ENCODE peak calls at places on chromosomes 1 and 21, in nine cellular contexts. X, J, V, H, U, R, N, Y and I are unnamed samples.

GRCh38 chr21:41711416-41712023 is 55.3 kb downstream of the RIPK4 start:
- DNase-seq in X (no peak), J (no peak), V (no peak), H (no peak), U (peak; percentile 61), R (no peak), N (no peak), Y (no peak), I (no peak)

GRCh38 chr1:184393924-184394323 is 7.1 kb downstream of the C1orf21 start:
- DNase-seq in X (no peak), J (no peak), V (no peak), H (no peak), U (no peak), R (no peak), N (no peak), Y (no peak), I (no peak)

GRCh38 chr1:9078035-9078948 is 8.9 kb upstream of the SLC2A5 start:
- DNase-seq in X (no peak), J (no peak), V (peak; percentile 36), H (no peak), U (no peak), R (no peak), N (no peak), Y (no peak), I (no peak)

GRCh38 chr21:30227633-30228404 is 11.9 kb upstream of the CLDN8 start:
- DNase-seq in X (no peak), J (no peak), V (no peak), H (peak; percentile 42), U (peak; percentile 93), R (no peak), N (no peak), Y (no peak), I (no peak)

GRCh38 chr1:40151457-40152079 is 9.6 kb upstream of the RLF start:
- DNase-seq in X (no peak), J (no peak), V (no peak), H (no peak), U (no peak), R (no peak), N (no peak), Y (no peak), I (no peak)

GRCh38 chr1:20426371-20426770 is 59.6 kb downstream of the CAMK2N1 start:
- DNase-seq in X (no peak), J (no peak), V (no peak), H (no peak), U (no peak), R (no peak), N (peak; percentile 0), Y (no peak), I (no peak)

GRCh38 chr1:62391369-62391971 is 45.4 kb upstream of the USP1 start:
- DNase-seq in X (no peak), J (no peak), V (no peak), H (no peak), U (no peak), R (peak; percentile 23), N (peak; percentile 76), Y (no peak), I (no peak)

GRCh38 chr1:30872948-30873263 is 35.7 kb downstream of the SDC3 start:
- DNase-seq in X (no peak), J (no peak), V (no peak), H (no peak), U (no peak), R (no peak), N (no peak), Y (no peak), I (no peak)

GRCh38 chr1:36585760-36586072 is 103.0 kb upstream of the CSF3R start:
- DNase-seq in X (no peak), J (no peak), V (no peak), H (no peak), U (no peak), R (no peak), N (no peak), Y (no peak), I (no peak)

GRCh38 chr1:41343790-41344679 is 17.2 kb upstream of the FOXO6 start:
- DNase-seq in X (no peak), J (no peak), V (no peak), H (no peak), U (no peak), R (no peak), N (no peak), Y (no peak), I (no peak)

GRCh38 chr1:184069675-184070074 is 18.1 kb downstream of the TSEN15 start:
- DNase-seq in X (no peak), J (no peak), V (no peak), H (no peak), U (no peak), R (no peak), N (no peak), Y (no peak), I (no peak)

GRCh38 chr1:203280061-203280460 is 25.3 kb upstream of the BTG2 start:
- DNase-seq in X (no peak), J (no peak), V (no peak), H (no peak), U (no peak), R (no peak), N (no peak), Y (no peak), I (no peak)

GRCh38 chr1:162916821-162917613 is 56.0 kb upstream of the CCDC190 start:
- DNase-seq in X (no peak), J (no peak), V (no peak), H (no peak), U (no peak), R (no peak), N (no peak), Y (no peak), I (no peak)

GRCh38 chr1:24203404-24203803 is 16.3 kb upstream of the IFNLR1 start:
- DNase-seq in X (no peak), J (no peak), V (no peak), H (no peak), U (peak; percentile 71), R (no peak), N (no peak), Y (no peak), I (no peak)

GRCh38 chr21:44579833-44580144 is 615 bp downstream of the KRTAP10-5 start:
- DNase-seq in X (no peak), J (no peak), V (no peak), H (no peak), U (no peak), R (no peak), N (peak; percentile 23), Y (no peak), I (no peak)

GRCh38 chr1:150621497-150622113 is 7.8 kb downstream of the ENSA start:
- DNase-seq in X (no peak), J (peak; percentile 30), V (peak; percentile 72), H (no peak), U (peak; percentile 37), R (no peak), N (no peak), Y (peak; percentile 45), I (peak; percentile 35)

GRCh38 chr1:2283991-2284895 is 56.1 kb downstream of the SKI start:
- DNase-seq in X (no peak), J (no peak), V (no peak), H (no peak), U (no peak), R (no peak), N (no peak), Y (no peak), I (no peak)

GRCh38 chr1:3590145-3590768 is 21.1 kb downstream of the MEGF6 start:
- DNase-seq in X (no peak), J (no peak), V (peak; percentile 73), H (no peak), U (no peak), R (no peak), N (no peak), Y (peak; percentile 56), I (no peak)

GRCh38 chr1:150574260-150575071 is 4.9 kb downstream of the MCL1 start:
- DNase-seq in X (no peak), J (no peak), V (no peak), H (no peak), U (no peak), R (no peak), N (no peak), Y (no peak), I (no peak)

GRCh38 chr1:4696753-4697152 is 42.3 kb downstream of the AJAP1 start:
- DNase-seq in X (no peak), J (no peak), V (no peak), H (no peak), U (no peak), R (no peak), N (no peak), Y (no peak), I (no peak)
- H3K9me3 ChIP-seq in X (no peaks in the 10 kb centered on the region), J (no peaks in the 10 kb centered on the region), V (no peaks in the 10 kb centered on the region), H (no peaks in the 10 kb centered on the region), U (no peaks in the 10 kb centered on the region), R (no peaks in the 10 kb centered on the region), N (no peaks in the 10 kb centered on the region), Y (no peaks in the 10 kb centered on the region), I (no peaks in the 10 kb centered on the region)

DNA sequence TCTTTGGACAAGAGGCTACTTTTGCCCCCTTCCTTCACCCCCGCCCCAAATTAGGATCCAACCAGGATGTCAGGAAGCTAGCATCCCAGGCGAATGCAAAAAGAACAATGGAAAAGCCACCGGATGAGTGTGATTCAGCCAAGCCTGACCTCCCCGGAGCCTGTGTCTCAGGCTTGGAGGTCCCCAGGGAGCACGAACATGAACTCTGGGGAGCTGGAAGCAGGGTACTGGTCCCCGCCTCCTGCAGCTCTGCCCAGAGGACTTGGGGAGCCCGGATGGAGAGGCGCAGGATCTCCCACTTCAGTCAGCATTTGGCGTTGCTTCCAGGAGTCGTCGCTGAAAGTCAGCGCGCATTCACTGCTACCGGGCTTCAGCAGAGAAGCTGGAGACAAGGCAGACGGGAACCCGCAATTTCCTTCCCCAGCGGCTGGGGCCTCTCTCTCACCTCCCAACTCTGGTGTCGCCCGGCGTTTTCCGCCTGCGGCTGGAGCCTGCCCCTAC is 1.8 kb upstream of the TBX15 start:
- DNase-seq in X (no peak), J (no peak), V (no peak), H (no peak), U (no peak), R (no peak), N (peak; percentile 74), Y (no peak), I (no peak)
- H3K9me3 ChIP-seq in X (no peaks in the 10 kb centered on the region), J (no peaks in the 10 kb centered on the region), V (no peaks in the 10 kb centered on the region), H (no peaks in the 10 kb centered on the region), U (no peaks in the 10 kb centered on the region), R (no peaks in the 10 kb centered on the region), N (no peaks in the 10 kb centered on the region), Y (no peaks in the 10 kb centered on the region), I (no peaks in the 10 kb centered on the region)

GRCh38 chr1:202276081-202276715 is 65.5 kb downstream of the UBE2T start:
- DNase-seq in X (no peak), J (no peak), V (no peak), H (no peak), U (no peak), R (no peak), N (peak; percentile 9), Y (no peak), I (no peak)
- H3K9me3 ChIP-seq in X (no peaks in the 10 kb centered on the region), J (no peaks in the 10 kb centered on the region), V (no peaks in the 10 kb centered on the region), H (no peaks in the 10 kb centered on the region), U (no peaks in the 10 kb centered on the region), R (no peaks in the 10 kb centered on the region), N (no peaks in the 10 kb centered on the region), Y (no peaks in the 10 kb centered on the region), I (no peaks in the 10 kb centered on the region)

DNA sequence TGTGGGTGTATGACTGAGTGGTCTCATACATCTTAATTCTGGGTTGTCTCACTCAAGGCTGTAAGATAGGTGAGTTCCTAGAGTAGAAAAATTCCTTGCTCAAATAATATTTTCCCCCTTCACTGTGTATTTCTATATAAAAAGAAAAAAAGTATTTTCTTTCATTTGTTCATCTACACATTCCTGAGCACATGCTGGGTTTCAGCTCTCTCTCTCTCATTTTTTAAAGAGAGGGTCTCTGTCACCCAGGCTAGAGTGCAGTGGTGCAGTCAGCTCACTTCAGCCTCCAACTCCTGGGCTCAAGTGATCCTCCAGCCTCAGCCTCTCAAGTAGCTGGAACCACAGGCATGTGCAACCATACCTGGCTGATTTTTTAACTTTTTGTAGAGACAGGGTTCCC is 22.0 kb downstream of the DDI2 start:
- DNase-seq in X (no peak), J (no peak), V (no peak), H (no peak), U (no peak), R (no peak), N (no peak), Y (no peak), I (no peak)
- H3K9me3 ChIP-seq in X (no peaks in the 10 kb centered on the region), J (no peaks in the 10 kb centered on the region), V (no peaks in the 10 kb centered on the region), H (no peaks in the 10 kb centered on the region), U (no peaks in the 10 kb centered on the region), R (no peaks in the 10 kb centered on the region), N (no peaks in the 10 kb centered on the region), Y (no peaks in the 10 kb centered on the region), I (no peaks in the 10 kb centered on the region)